ENCODE peak calls at places on chromosomes 6 and 20, in five cellular contexts. One of them, this sample, is unnamed.

GRCh38 chr6:125154184-125155135 is 887 bp downstream of the TPD52L1 start:
- DNase-seq in lung: peak
- DNase-seq in sigmoid colon: peak
- DNase-seq in A549: peak
- DNase-seq in CD8-positive, alpha-beta memory T cell: no peak
- DNase-seq in this sample: peak

GRCh38 chr20:7693761-7694160 is 246.5 kb downstream of the HAO1 start:
- DNase-seq in sigmoid colon: no peak
- DNase-seq in lung: no peak
- DNase-seq in CD8-positive, alpha-beta memory T cell: no peak
- DNase-seq in A549: no peak
- DNase-seq in this sample: no peak

GRCh38 chr6:46325561-46326525 is 155.1 kb upstream of the ENPP5 start:
- DNase-seq in A549: no peak
- DNase-seq in sigmoid colon: no peak
- DNase-seq in CD8-positive, alpha-beta memory T cell: peak
- DNase-seq in lung: no peak
- DNase-seq in this sample: no peak

GRCh38 chr6:30326446-30327231 is at the start of gene TRIM39:
- DNase-seq in A549: peak
- DNase-seq in lung: peak
- DNase-seq in CD8-positive, alpha-beta memory T cell: peak
- DNase-seq in sigmoid colon: peak
- DNase-seq in this sample: peak

GRCh38 chr20:63977392-63978276 is 1.8 kb downstream of the SAMD10 start:
- DNase-seq in A549: peak
- DNase-seq in lung: no peak
- DNase-seq in CD8-positive, alpha-beta memory T cell: peak
- DNase-seq in sigmoid colon: peak
- DNase-seq in this sample: no peak

GRCh38 chr6:155381856-155382690 is 67.8 kb upstream of the TFB1M start:
- DNase-seq in sigmoid colon: no peak
- DNase-seq in lung: no peak
- DNase-seq in A549: no peak
- DNase-seq in CD8-positive, alpha-beta memory T cell: no peak
- DNase-seq in this sample: no peak

GRCh38 chr20:46621492-46621891 is 29.8 kb downstream of the SLC13A3 start:
- DNase-seq in lung: no peak
- DNase-seq in sigmoid colon: no peak
- DNase-seq in CD8-positive, alpha-beta memory T cell: no peak
- DNase-seq in A549: no peak
- DNase-seq in this sample: no peak

GRCh38 chr6:55100729-55101128 is 73.6 kb upstream of the HCRTR2 start:
- DNase-seq in sigmoid colon: no peak
- DNase-seq in lung: no peak
- DNase-seq in A549: no peak
- DNase-seq in CD8-positive, alpha-beta memory T cell: no peak
- DNase-seq in this sample: no peak

GRCh38 chr6:154891901-154892300 is 103.2 kb upstream of the TIAM2 start:
- DNase-seq in A549: peak
- DNase-seq in lung: no peak
- DNase-seq in CD8-positive, alpha-beta memory T cell: no peak
- DNase-seq in sigmoid colon: no peak
- DNase-seq in this sample: no peak

GRCh38 chr6:132712366-132712765 is 1.5 kb downstream of the VNN1 start:
- DNase-seq in CD8-positive, alpha-beta memory T cell: no peak
- DNase-seq in A549: peak
- DNase-seq in sigmoid colon: no peak
- DNase-seq in lung: no peak
- DNase-seq in this sample: no peak

GRCh38 chr20:55514498-55514897 is 490.8 kb downstream of the CBLN4 start:
- DNase-seq in A549: no peak
- DNase-seq in CD8-positive, alpha-beta memory T cell: no peak
- DNase-seq in lung: no peak
- DNase-seq in sigmoid colon: no peak
- DNase-seq in this sample: no peak

GRCh38 chr6:143677891-143678737 is at the start of gene PHACTR2:
- DNase-seq in sigmoid colon: peak
- DNase-seq in A549: peak
- DNase-seq in CD8-positive, alpha-beta memory T cell: peak
- DNase-seq in lung: peak
- DNase-seq in this sample: peak

GRCh38 chr6:51386347-51386836 is 567.7 kb downstream of the TFAP2B start:
- DNase-seq in lung: no peak
- DNase-seq in A549: no peak
- DNase-seq in sigmoid colon: no peak
- DNase-seq in CD8-positive, alpha-beta memory T cell: no peak
- DNase-seq in this sample: no peak

GRCh38 chr6:51382838-51383237 is 564.2 kb downstream of the TFAP2B start:
- DNase-seq in lung: no peak
- DNase-seq in sigmoid colon: no peak
- DNase-seq in CD8-positive, alpha-beta memory T cell: no peak
- DNase-seq in A549: no peak
- DNase-seq in this sample: no peak

DNA sequence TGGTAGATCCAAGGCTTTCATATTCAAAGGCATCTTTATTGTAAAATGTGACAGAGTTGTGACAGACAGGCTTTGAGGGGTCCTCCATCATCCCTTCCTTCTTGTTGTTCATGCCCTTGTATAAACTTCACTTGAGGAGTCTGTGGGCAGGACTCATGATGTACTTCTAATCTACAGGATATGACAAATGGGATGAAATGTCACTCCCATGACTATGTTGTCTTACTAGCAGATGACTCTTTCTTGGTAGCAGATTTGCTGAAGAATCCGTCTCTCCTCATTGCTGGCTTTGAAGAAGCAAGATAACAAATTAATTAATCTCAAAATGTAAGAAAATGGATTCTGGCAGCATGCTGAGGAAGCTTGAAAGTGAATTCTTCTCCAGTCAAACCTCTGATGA is 566.1 kb downstream of the TFAP2B start:
- DNase-seq in sigmoid colon: no peak
- DNase-seq in lung: no peak
- DNase-seq in CD8-positive, alpha-beta memory T cell: no peak
- DNase-seq in A549: no peak
- DNase-seq in this sample: no peak
- H3K27ac ChIP-seq in sigmoid colon: no peak
- H3K27ac ChIP-seq in lung: no peak
- H3K27ac ChIP-seq in CD8-positive, alpha-beta memory T cell: no peak
- H3K27ac ChIP-seq in A549: no peak
- H3K27ac ChIP-seq in this sample: no peak

GRCh38 chr6:151286192-151286591 is 46.4 kb downstream of the AKAP12 start:
- DNase-seq in CD8-positive, alpha-beta memory T cell: no peak
- DNase-seq in sigmoid colon: peak
- DNase-seq in lung: no peak
- DNase-seq in A549: no peak
- DNase-seq in this sample: no peak
- H3K27ac ChIP-seq in CD8-positive, alpha-beta memory T cell: no peak
- H3K27ac ChIP-seq in sigmoid colon: peak
- H3K27ac ChIP-seq in lung: peak
- H3K27ac ChIP-seq in A549: no peak
- H3K27ac ChIP-seq in this sample: peak

GRCh38 chr20:48285656-48286055 is 500.4 kb upstream of the SULF2 start:
- DNase-seq in A549: peak
- DNase-seq in lung: no peak
- DNase-seq in CD8-positive, alpha-beta memory T cell: no peak
- DNase-seq in sigmoid colon: no peak
- DNase-seq in this sample: no peak
- H3K27ac ChIP-seq in A549: peak
- H3K27ac ChIP-seq in lung: no peak
- H3K27ac ChIP-seq in CD8-positive, alpha-beta memory T cell: no peak
- H3K27ac ChIP-seq in sigmoid colon: no peak
- H3K27ac ChIP-seq in this sample: no peak

GRCh38 chr6:111779031-111779430 is 94.2 kb downstream of the FYN start:
- DNase-seq in CD8-positive, alpha-beta memory T cell: no peak
- DNase-seq in lung: no peak
- DNase-seq in sigmoid colon: no peak
- DNase-seq in A549: no peak
- DNase-seq in this sample: no peak
- H3K27ac ChIP-seq in CD8-positive, alpha-beta memory T cell: no peak
- H3K27ac ChIP-seq in lung: no peak
- H3K27ac ChIP-seq in sigmoid colon: no peak
- H3K27ac ChIP-seq in A549: no peak
- H3K27ac ChIP-seq in this sample: no peak

GRCh38 chr20:1637226-1637625 is 17.4 kb upstream of the SIRPB1 start:
- DNase-seq in sigmoid colon: no peak
- DNase-seq in CD8-positive, alpha-beta memory T cell: no peak
- DNase-seq in lung: no peak
- DNase-seq in A549: no peak
- DNase-seq in this sample: no peak
- H3K27ac ChIP-seq in sigmoid colon: no peak
- H3K27ac ChIP-seq in CD8-positive, alpha-beta memory T cell: no peak
- H3K27ac ChIP-seq in lung: no peak
- H3K27ac ChIP-seq in A549: no peak
- H3K27ac ChIP-seq in this sample: no peak